ENCODE peak calls at places on chromosome 22, in five cellular contexts. One of them, this sample, is unnamed.
A peak's percentile ranks its signal among the peaks of the same experiment; 100 is the strongest.

GRCh38 chr22:17965538-17966402 is 58.6 kb downstream of the MICAL3 start:
- DNase-seq in astrocyte of the spinal cord: no peak
- DNase-seq in left ventricle myocardium inferior: no peak
- DNase-seq in coronary artery: no peak
- DNase-seq in SK-N-SH: no peak
- DNase-seq in this sample: no peak

GRCh38 chr22:49975543-49976389 is 15.2 kb downstream of the PIM3 start:
- DNase-seq in left ventricle myocardium inferior: peak; percentile 12
- DNase-seq in astrocyte of the spinal cord: no peak
- DNase-seq in coronary artery: peak; percentile 75
- DNase-seq in SK-N-SH: peak; percentile 55
- DNase-seq in this sample: no peak

GRCh38 chr22:25668437-25668836 is 73.6 kb upstream of the MYO18B start:
- DNase-seq in coronary artery: no peak
- DNase-seq in astrocyte of the spinal cord: peak; percentile 65
- DNase-seq in SK-N-SH: peak; percentile 55
- DNase-seq in left ventricle myocardium inferior: no peak
- DNase-seq in this sample: peak; percentile 49

GRCh38 chr22:22929381-22930221 is 42.0 kb downstream of the IGLL5 start:
- DNase-seq in left ventricle myocardium inferior: no peak
- DNase-seq in astrocyte of the spinal cord: no peak
- DNase-seq in coronary artery: no peak
- DNase-seq in SK-N-SH: no peak
- DNase-seq in this sample: no peak

GRCh38 chr22:48740731-48741405 is 1086.8 kb downstream of the BRD1 start:
- DNase-seq in astrocyte of the spinal cord: no peak
- DNase-seq in coronary artery: peak; percentile 71
- DNase-seq in left ventricle myocardium inferior: no peak
- DNase-seq in SK-N-SH: no peak
- DNase-seq in this sample: no peak

GRCh38 chr22:19766506-19767426 is 6.2 kb downstream of the TBX1 start:
- DNase-seq in SK-N-SH: peak; percentile 78
- DNase-seq in coronary artery: no peak
- DNase-seq in left ventricle myocardium inferior: peak; percentile 48
- DNase-seq in astrocyte of the spinal cord: no peak
- DNase-seq in this sample: no peak

GRCh38 chr22:43002198-43002577 is 12.8 kb downstream of the PACSIN2 start:
- DNase-seq in astrocyte of the spinal cord: peak; percentile 70
- DNase-seq in coronary artery: no peak
- DNase-seq in left ventricle myocardium inferior: no peak
- DNase-seq in SK-N-SH: no peak
- DNase-seq in this sample: no peak

GRCh38 chr22:24142831-24143230 is 38.5 kb upstream of the SUSD2 start:
- DNase-seq in coronary artery: no peak
- DNase-seq in left ventricle myocardium inferior: no peak
- DNase-seq in SK-N-SH: no peak
- DNase-seq in astrocyte of the spinal cord: no peak
- DNase-seq in this sample: no peak

GRCh38 chr22:50729391-50730012 is 8.5 kb upstream of the ACR start:
- DNase-seq in astrocyte of the spinal cord: no peak
- DNase-seq in SK-N-SH: no peak
- DNase-seq in left ventricle myocardium inferior: peak; percentile 9
- DNase-seq in coronary artery: no peak
- DNase-seq in this sample: no peak

GRCh38 chr22:36341640-36342041 is 46.1 kb downstream of the MYH9 start:
- DNase-seq in left ventricle myocardium inferior: no peak
- DNase-seq in coronary artery: no peak
- DNase-seq in SK-N-SH: no peak
- DNase-seq in astrocyte of the spinal cord: no peak
- DNase-seq in this sample: no peak

GRCh38 chr22:36340621-36341020 is 47.1 kb downstream of the MYH9 start:
- DNase-seq in SK-N-SH: no peak
- DNase-seq in coronary artery: peak; percentile 72
- DNase-seq in astrocyte of the spinal cord: no peak
- DNase-seq in left ventricle myocardium inferior: no peak
- DNase-seq in this sample: no peak

GRCh38 chr22:36337365-36338130 is 50.2 kb downstream of the MYH9 start:
- DNase-seq in coronary artery: no peak
- DNase-seq in left ventricle myocardium inferior: no peak
- DNase-seq in astrocyte of the spinal cord: no peak
- DNase-seq in SK-N-SH: no peak
- DNase-seq in this sample: no peak

GRCh38 chr22:36336246-36337182 is 51.3 kb downstream of the MYH9 start:
- DNase-seq in coronary artery: no peak
- DNase-seq in SK-N-SH: no peak
- DNase-seq in astrocyte of the spinal cord: no peak
- DNase-seq in left ventricle myocardium inferior: no peak
- DNase-seq in this sample: no peak

DNA sequence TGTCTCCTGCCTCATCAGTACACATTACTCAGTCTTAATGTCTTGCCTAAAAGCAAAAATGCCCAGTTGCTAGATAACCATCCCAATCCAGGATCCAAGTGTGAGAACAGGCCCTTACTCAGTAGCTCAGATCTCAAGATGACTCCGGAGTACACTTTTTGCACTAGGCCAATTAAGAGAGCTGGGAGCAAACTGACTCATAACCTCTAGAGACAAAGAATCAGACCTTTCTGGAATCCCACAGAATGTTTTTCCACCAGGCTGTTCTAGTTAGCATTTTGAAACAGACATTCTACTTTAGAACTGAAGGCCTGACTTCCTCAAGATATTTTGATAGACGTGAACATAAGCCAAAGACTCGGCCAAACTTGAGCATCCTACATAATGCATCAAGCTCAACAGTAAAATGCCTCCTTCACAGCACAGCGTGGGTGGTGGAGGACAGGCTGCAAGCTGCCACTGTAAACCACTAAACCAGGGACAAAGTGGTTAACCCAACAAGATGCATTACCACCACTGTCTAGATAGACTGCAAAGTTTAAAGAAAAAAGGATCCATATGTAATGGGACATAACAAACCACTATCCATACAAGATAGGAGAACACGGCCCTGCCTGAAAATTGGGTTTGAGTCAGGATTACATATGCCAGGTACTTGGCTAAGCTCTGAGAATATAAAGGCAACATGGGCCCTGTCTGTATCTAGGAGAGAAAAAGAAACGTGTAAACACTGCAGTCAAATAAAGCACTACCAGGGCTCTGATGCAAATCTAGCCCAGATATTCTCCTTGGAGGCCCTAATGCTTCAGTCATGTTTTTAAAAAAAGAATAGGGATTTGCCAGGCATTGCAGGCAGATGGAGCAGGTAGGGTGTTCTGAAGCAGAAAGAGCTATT is 48.3 kb downstream of the MYH9 start:
- DNase-seq in astrocyte of the spinal cord: peak; percentile 80
- DNase-seq in coronary artery: no peak
- DNase-seq in SK-N-SH: no peak
- DNase-seq in left ventricle myocardium inferior: no peak
- DNase-seq in this sample: no peak
- H3K4me3 ChIP-seq in astrocyte of the spinal cord: no peak overlapping the region
- H3K4me3 ChIP-seq in coronary artery: peak overlapping the region; percentile 0
- H3K4me3 ChIP-seq in SK-N-SH: no peak overlapping the region
- H3K4me3 ChIP-seq in left ventricle myocardium inferior: no peak overlapping the region
- H3K4me3 ChIP-seq in this sample: no peak overlapping the region

GRCh38 chr22:39996732-39997131 is 2.0 kb downstream of the FAM83F start:
- DNase-seq in left ventricle myocardium inferior: no peak
- DNase-seq in SK-N-SH: no peak
- DNase-seq in coronary artery: no peak
- DNase-seq in astrocyte of the spinal cord: no peak
- DNase-seq in this sample: no peak

GRCh38 chr22:39992088-39992826 is 2.5 kb upstream of the FAM83F start:
- DNase-seq in SK-N-SH: no peak
- DNase-seq in left ventricle myocardium inferior: no peak
- DNase-seq in coronary artery: no peak
- DNase-seq in astrocyte of the spinal cord: no peak
- DNase-seq in this sample: no peak

GRCh38 chr22:39995346-39996252 is 845 bp downstream of the FAM83F start:
- DNase-seq in SK-N-SH: no peak
- DNase-seq in astrocyte of the spinal cord: no peak
- DNase-seq in left ventricle myocardium inferior: no peak
- DNase-seq in coronary artery: no peak
- DNase-seq in this sample: no peak

GRCh38 chr22:39994046-39994565 is 648 bp upstream of the FAM83F start:
- DNase-seq in SK-N-SH: no peak
- DNase-seq in astrocyte of the spinal cord: no peak
- DNase-seq in coronary artery: no peak
- DNase-seq in left ventricle myocardium inferior: no peak
- DNase-seq in this sample: no peak

DNA sequence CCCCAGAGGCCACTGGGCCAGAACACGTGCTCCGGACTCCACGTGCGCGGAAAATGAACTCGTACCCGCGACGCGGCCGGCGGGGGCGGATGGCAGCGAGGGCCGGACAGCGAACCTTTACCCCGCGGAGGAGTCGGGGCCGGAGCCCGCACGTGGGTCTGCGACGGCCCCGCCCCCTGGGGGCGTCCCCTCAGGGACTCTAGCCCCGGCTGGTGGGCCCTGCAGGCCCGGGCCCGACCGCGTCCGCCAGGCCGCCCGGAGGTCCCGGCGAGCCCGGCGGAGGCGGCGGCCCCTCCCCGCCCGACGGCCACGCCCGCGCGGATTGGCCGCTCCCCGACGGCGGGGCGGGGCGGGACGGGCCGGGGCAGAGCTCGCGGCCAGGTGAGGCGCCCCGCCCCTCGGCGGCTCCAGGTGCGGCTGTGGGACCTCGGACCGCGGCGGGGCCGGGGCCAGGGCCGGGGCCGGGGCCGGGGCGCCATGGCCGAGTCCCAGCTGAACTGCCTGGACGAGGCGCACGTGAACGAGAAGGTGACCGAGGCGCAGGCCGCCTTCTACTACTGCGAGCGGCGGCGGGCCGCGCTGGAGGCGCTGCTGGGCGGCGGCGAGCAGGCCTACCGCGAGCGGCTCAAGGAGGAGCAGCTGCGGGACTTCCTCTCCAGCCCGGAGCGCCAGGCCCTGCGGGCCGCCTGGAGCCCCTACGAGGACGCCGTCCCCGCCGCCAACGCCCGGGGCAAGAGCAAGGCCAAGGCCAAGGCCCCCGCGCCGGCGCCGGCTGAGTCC is at the start of gene FAM83F:
- DNase-seq in coronary artery: no peak
- DNase-seq in left ventricle myocardium inferior: no peak
- DNase-seq in astrocyte of the spinal cord: no peak
- DNase-seq in SK-N-SH: no peak
- DNase-seq in this sample: no peak
- H3K4me3 ChIP-seq in coronary artery: peak within 1 kb of the TSS; percentile 38
- H3K4me3 ChIP-seq in left ventricle myocardium inferior: peak within 1 kb of the TSS; percentile 51
- H3K4me3 ChIP-seq in astrocyte of the spinal cord: no peak within 1 kb of the TSS
- H3K4me3 ChIP-seq in SK-N-SH: no peak within 1 kb of the TSS
- H3K4me3 ChIP-seq in this sample: peak within 1 kb of the TSS; percentile 3

DNA sequence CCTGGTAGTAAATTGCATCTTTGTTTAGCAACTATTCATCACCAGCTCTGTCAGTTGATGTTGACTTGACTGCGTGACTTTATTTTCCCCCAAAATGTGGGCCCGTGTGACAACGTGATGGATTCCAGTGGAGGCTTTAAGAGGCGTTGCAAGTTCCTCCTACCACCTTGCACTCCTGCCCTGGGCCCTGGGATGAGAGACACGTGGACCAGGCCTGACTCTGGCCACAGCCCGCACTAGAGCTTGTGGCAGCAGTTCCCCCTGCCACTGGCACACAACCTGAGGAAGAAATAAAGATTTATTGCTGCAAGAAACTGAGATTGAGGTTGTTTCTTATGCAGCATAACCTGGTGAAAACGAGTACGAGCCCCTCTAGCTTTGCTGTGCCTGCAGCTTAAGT is 31.9 kb downstream of the RASD2 start:
- DNase-seq in left ventricle myocardium inferior: no peak
- DNase-seq in SK-N-SH: no peak
- DNase-seq in coronary artery: no peak
- DNase-seq in astrocyte of the spinal cord: no peak
- DNase-seq in this sample: no peak
- H3K4me3 ChIP-seq in left ventricle myocardium inferior: no peak overlapping the region
- H3K4me3 ChIP-seq in SK-N-SH: no peak overlapping the region
- H3K4me3 ChIP-seq in coronary artery: no peak overlapping the region
- H3K4me3 ChIP-seq in astrocyte of the spinal cord: no peak overlapping the region
- H3K4me3 ChIP-seq in this sample: no peak overlapping the region

GRCh38 chr22:28430656-28431055 is 249.0 kb downstream of the TTC28 start:
- DNase-seq in coronary artery: no peak
- DNase-seq in astrocyte of the spinal cord: no peak
- DNase-seq in left ventricle myocardium inferior: no peak
- DNase-seq in SK-N-SH: no peak
- DNase-seq in this sample: no peak
- H3K4me3 ChIP-seq in coronary artery: no peak overlapping the region
- H3K4me3 ChIP-seq in astrocyte of the spinal cord: no peak overlapping the region
- H3K4me3 ChIP-seq in left ventricle myocardium inferior: no peak overlapping the region
- H3K4me3 ChIP-seq in SK-N-SH: no peak overlapping the region
- H3K4me3 ChIP-seq in this sample: no peak overlapping the region

GRCh38 chr22:20997536-20998257 is 4.2 kb downstream of the THAP7 start:
- DNase-seq in SK-N-SH: no peak
- DNase-seq in coronary artery: no peak
- DNase-seq in left ventricle myocardium inferior: no peak
- DNase-seq in astrocyte of the spinal cord: no peak
- DNase-seq in this sample: no peak

GRCh38 chr22:21000215-21000986 is 1.5 kb downstream of the THAP7 start:
- DNase-seq in coronary artery: no peak
- DNase-seq in astrocyte of the spinal cord: no peak
- DNase-seq in SK-N-SH: no peak
- DNase-seq in left ventricle myocardium inferior: no peak
- DNase-seq in this sample: no peak

GRCh38 chr22:21000987-21001600 is 824 bp downstream of the THAP7 start:
- DNase-seq in left ventricle myocardium inferior: no peak
- DNase-seq in SK-N-SH: peak; percentile 69
- DNase-seq in astrocyte of the spinal cord: no peak
- DNase-seq in coronary artery: no peak
- DNase-seq in this sample: no peak

GRCh38 chr22:20998411-20999336 is 3.2 kb downstream of the THAP7 start:
- DNase-seq in astrocyte of the spinal cord: no peak
- DNase-seq in coronary artery: no peak
- DNase-seq in SK-N-SH: no peak
- DNase-seq in left ventricle myocardium inferior: no peak
- DNase-seq in this sample: no peak

GRCh38 chr22:20999350-21000214 is 2.3 kb downstream of the THAP7 start:
- DNase-seq in left ventricle myocardium inferior: no peak
- DNase-seq in astrocyte of the spinal cord: no peak
- DNase-seq in SK-N-SH: no peak
- DNase-seq in coronary artery: no peak
- DNase-seq in this sample: no peak
- H3K4me3 ChIP-seq in left ventricle myocardium inferior: peak overlapping the region; percentile 75
- H3K4me3 ChIP-seq in astrocyte of the spinal cord: no peak overlapping the region
- H3K4me3 ChIP-seq in SK-N-SH: peak overlapping the region; percentile 96
- H3K4me3 ChIP-seq in coronary artery: peak overlapping the region; percentile 87
- H3K4me3 ChIP-seq in this sample: no peak overlapping the region

GRCh38 chr22:38849816-38850215 is 6.0 kb upstream of the NPTXR start:
- DNase-seq in left ventricle myocardium inferior: no peak
- DNase-seq in SK-N-SH: no peak
- DNase-seq in coronary artery: no peak
- DNase-seq in astrocyte of the spinal cord: no peak
- DNase-seq in this sample: no peak
- H3K4me3 ChIP-seq in left ventricle myocardium inferior: no peak overlapping the region
- H3K4me3 ChIP-seq in SK-N-SH: no peak overlapping the region
- H3K4me3 ChIP-seq in coronary artery: no peak overlapping the region
- H3K4me3 ChIP-seq in astrocyte of the spinal cord: no peak overlapping the region
- H3K4me3 ChIP-seq in this sample: no peak overlapping the region

This sample was measured in retinal pigment epithelial cell.